ENCODE peak calls at places on chromosomes 16 and 17, in eight cellular contexts. A is NB4; W is choroid plexus epithelial cell; E is HL-60; L is thoracic aorta; O is neural progenitor cell; B is left ventricle myocardium inferior; Y is CD8-positive, alpha-beta T cell. U is an unnamed sample.

GRCh38 chr17:18950944-18951905 is 740 bp upstream of the SLC5A10 start:
- DNase-seq in Y (no peak), A (peak; percentile 32), W (no peak), L (no peak), E (no peak), B (peak; percentile 38), O (no peak), U (no peak)

GRCh38 chr17:35242805-35243458 is at the start of gene SLFN5:
- DNase-seq in E (peak; percentile 73), B (peak; percentile 94), A (peak; percentile 82), L (peak; percentile 80), Y (peak; percentile 98), W (peak; percentile 95), O (peak; percentile 85), U (peak; percentile 92)

GRCh38 chr16:89388536-89388935 is 101.8 kb downstream of the ANKRD11 start:
- DNase-seq in W (no peak), A (no peak), L (no peak), E (no peak), O (no peak), Y (no peak), B (no peak), U (no peak)

GRCh38 chr17:72614871-72615626 is 477.4 kb downstream of the SLC39A11 start:
- DNase-seq in L (no peak), A (no peak), Y (no peak), E (no peak), O (peak; percentile 66), W (peak; percentile 57), B (no peak), U (peak; percentile 57)

GRCh38 chr16:56637814-56638750 is at the start of gene MT1A:
- DNase-seq in B (peak; percentile 83), E (no peak), L (peak; percentile 52), Y (no peak), A (no peak), W (peak; percentile 62), O (peak; percentile 80), U (no peak)

GRCh38 chr16:27366687-27367462 is 35.1 kb upstream of the IL21R start:
- DNase-seq in W (no peak), O (no peak), E (no peak), A (no peak), B (no peak), L (no peak), Y (peak; percentile 60), U (no peak)

GRCh38 chr16:1906846-1907165 is 11.4 kb downstream of the HS3ST6 start:
- DNase-seq in A (no peak), L (no peak), B (no peak), Y (no peak), O (peak; percentile 3), W (no peak), E (no peak), U (no peak)

GRCh38 chr17:45927247-45927646 is 32.9 kb downstream of the MAPT start:
- DNase-seq in Y (no peak), L (no peak), W (no peak), B (no peak), E (no peak), O (no peak), A (no peak), U (no peak)

GRCh38 chr17:80980397-80981061 is 11.1 kb upstream of the CHMP6 start:
- DNase-seq in W (no peak), B (no peak), O (no peak), A (no peak), L (no peak), E (no peak), Y (no peak), U (peak; percentile 55)

GRCh38 chr17:44354582-44355309 is 8.9 kb downstream of the FAM171A2 start:
- DNase-seq in L (no peak), W (no peak), O (peak; percentile 91), E (no peak), A (peak; percentile 76), B (peak; percentile 60), Y (peak; percentile 80), U (no peak)

DNA sequence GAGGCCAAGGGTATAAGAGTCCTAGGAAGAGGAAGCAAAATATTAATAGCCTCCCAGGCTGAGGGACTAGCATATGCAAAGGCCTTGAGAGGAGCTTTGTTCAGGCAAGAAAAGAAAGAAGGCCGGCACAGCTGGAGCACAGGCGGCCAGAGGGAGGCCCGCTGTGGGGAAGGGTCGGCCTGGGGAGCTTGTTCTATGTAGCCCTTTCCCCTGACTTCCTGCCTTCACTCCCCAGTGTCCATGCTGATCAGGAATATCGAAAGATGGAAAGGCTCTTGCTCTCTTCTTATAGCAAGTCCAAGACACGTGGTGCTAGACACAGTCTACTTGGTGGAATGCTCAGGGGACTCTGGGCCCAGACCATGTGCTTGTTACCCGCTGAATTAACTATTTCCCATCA is 27.4 kb upstream of the HAS3 start:
- DNase-seq in E (no peak), B (no peak), L (no peak), Y (no peak), O (peak; percentile 42), W (no peak), A (no peak), U (no peak)
- TF ChIP-seq CTCF in E (no peak), B (no peak), L (no peak), Y (no peak), O (no peak), W (no peak), A (no peak), U (no peak)

GRCh38 chr17:29572691-29573557 is 4.4 kb downstream of the TP53I13 start:
- DNase-seq in O (peak; percentile 82), Y (peak; percentile 77), B (peak; percentile 73), W (peak; percentile 60), L (no peak), E (no peak), A (no peak), U (no peak)
- H3K4me3 ChIP-seq in O (no peak overlapping the region), Y (no peak overlapping the region), B (peak overlapping the region; percentile 63), W (peak overlapping the region; percentile 40), L (peak overlapping the region; percentile 70), E (no peak overlapping the region), A (no peak overlapping the region), U (no peak overlapping the region)

DNA sequence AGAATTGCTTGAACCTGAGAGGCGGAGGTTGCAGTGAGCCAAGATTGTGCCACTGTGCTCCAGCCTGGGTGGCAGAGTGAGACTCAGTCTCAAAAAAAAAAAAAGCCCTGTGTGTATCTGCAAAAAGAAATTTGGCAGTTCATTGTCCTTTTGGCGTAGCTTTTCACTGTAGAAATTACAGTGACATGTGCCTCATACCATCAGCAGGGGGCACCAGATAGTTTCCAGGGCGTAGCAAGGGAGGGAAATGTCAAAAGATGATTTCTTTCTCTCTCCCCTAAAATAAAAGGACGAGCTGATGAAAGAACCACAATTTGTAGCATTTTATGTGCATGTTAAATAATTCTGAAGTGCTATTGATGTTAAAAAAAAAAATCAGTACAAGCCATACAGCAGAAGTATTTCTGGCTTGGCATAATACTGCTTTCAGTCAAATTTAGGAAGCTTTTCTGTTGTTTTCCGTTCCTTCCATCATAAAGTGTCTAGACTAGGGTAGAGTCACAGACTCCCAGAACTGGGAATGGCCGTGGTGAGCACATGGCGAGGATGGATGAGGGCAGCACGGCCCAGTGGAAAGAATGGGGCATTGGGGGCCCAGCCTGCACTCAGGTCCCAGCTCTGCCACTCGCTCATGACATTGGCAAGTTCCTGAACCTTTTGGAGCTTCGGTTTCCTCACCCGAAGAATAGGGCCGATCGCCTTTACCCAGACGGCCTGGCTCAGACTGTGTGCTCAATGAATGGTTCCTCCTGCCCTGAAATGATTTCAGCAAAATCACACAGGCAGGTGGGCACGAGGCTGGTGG is 59.8 kb upstream of the RPH3AL start:
- DNase-seq in E (no peak), A (peak; percentile 70), B (no peak), W (peak; percentile 77), L (no peak), Y (peak; percentile 77), O (peak; percentile 77), U (peak; percentile 66)
- TF ChIP-seq CTCF in E (peak; percentile 22), A (peak; percentile 61), B (peak; percentile 87), W (peak; percentile 89), L (peak; percentile 67), Y (peak; percentile 89), O (peak; percentile 82), U (peak; percentile 85)

DNA sequence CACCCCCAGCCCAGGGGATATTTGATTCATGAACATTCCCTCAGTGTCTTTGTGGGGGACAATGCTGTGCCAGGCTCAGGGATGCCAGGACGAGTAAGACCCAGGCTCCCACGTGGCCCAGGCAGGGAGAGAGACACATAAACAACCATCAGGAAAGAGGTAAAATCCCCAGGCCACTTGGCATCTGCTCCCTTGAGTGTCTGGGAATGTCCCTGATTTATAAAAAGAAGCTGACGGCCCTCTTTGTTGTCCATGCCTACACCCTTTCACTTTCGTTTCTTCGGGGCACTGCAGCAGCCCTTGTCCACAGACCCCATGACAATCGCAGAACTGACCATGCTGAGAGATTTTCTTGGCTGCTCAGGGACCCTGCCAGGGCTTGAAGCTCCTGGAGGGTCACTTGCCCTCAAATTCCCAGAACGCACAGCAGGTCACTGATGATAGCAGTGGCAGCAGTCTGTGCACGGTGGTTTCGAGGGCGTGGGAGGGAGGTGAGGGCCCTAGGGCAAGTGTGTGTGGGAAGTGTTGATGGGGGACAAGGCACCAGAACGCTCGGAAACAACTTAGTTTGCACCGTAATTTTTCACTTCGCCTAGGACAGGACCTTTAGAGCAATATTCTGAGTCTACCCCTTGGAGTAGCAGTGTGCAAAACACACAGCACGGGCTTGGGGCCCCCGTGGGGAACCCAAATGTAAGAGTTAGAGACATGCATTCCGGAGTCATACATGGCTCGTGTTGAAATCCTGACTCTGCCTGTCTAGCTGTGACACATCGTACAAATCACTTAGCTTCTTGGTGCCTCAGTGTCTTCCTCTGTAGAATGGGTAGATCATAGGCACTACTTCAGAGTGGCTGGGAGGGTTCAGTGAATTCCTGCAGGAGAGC is 4.7 kb downstream of the NOD2 start:
- DNase-seq in O (no peak), Y (peak; percentile 66), A (peak; percentile 45), B (no peak), L (no peak), E (no peak), W (peak; percentile 66), U (peak; percentile 64)
- H3K4me3 ChIP-seq in O (no peak overlapping the region), Y (peak overlapping the region; percentile 60), A (no peak overlapping the region), B (peak overlapping the region; percentile 59), L (peak overlapping the region; percentile 69), E (no peak overlapping the region), W (peak overlapping the region; percentile 48), U (no peak overlapping the region)

DNA sequence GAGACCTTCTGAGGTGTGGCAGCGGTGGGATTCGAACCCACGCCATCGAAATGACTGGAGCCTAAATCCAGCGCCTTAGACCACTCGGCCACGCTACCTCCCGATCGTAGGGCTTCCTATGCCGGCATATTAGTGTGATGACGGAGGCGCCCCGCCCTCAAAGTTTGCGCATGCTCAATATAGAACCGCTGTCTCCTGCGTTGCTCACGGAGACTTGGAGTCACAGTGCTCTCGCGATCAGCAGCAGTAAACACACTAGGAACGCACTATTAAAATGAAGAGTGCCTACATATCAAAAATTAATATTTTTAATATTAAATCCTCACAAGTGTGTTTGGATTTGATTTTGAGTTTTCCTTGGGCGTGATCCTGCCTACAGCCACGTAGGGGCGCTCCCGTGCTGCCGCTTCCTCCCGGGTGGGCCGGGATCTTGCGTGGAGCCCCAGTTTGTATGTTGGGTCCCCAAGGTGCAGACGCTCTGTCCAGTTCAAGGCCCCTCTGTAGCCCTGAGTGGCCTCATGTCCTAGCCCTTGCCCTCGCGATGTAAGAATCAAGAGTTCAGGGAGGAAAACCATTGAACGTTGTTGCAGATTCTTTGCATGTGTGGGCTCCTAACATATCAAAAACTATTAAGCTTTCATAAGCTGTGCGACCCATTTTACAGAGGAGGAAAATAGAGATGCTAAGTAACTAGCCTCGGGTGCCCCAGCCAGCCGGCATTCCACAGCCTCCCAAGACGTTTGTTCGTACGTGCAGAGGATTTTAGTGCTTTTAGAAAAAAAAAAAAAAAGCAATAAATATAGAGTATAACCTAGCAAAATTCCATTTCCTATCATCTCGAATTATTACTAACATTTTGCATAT is 10.2 kb upstream of the EEF2K start:
- DNase-seq in W (peak; percentile 93), A (peak; percentile 88), E (no peak), L (peak; percentile 33), Y (peak; percentile 97), O (peak; percentile 89), B (peak; percentile 89), U (peak; percentile 86)
- TF ChIP-seq CTCF in W (peak; percentile 92), A (peak; percentile 85), E (peak; percentile 53), L (peak; percentile 88), Y (peak; percentile 93), O (peak; percentile 85), B (peak; percentile 97), U (peak; percentile 82)

GRCh38 chr16:83214671-83215070 is 587.9 kb downstream of the CDH13 start:
- DNase-seq in L (no peak), Y (no peak), O (no peak), A (no peak), W (no peak), E (no peak), B (no peak), U (peak; percentile 24)
- H3K4me3 ChIP-seq in L (no peak overlapping the region), Y (no peak overlapping the region), O (no peak overlapping the region), A (no peak overlapping the region), W (no peak overlapping the region), E (no peak overlapping the region), B (no peak overlapping the region), U (no peak overlapping the region)